ENCODE peak calls at places on chromosomes 13 and 19, in nine cellular contexts. One of them, this sample, is unnamed.

GRCh38 chr13:35994131-35994966 is 136.8 kb downstream of the DCLK1 start:
- DNase-seq in effector memory CD4-positive, alpha-beta T cell: no peak
- DNase-seq in stomach: no peak
- DNase-seq in tibial nerve: no peak
- DNase-seq in transverse colon: no peak
- DNase-seq in mesenchymal stem cell: no peak
- DNase-seq in neural progenitor cell: no peak
- DNase-seq in thoracic aorta: peak
- DNase-seq in left ventricle myocardium inferior: peak
- DNase-seq in this sample: peak

GRCh38 chr13:35474551-35474950 is 1.9 kb downstream of the MAB21L1 start:
- DNase-seq in effector memory CD4-positive, alpha-beta T cell: no peak
- DNase-seq in stomach: no peak
- DNase-seq in tibial nerve: peak
- DNase-seq in transverse colon: no peak
- DNase-seq in mesenchymal stem cell: no peak
- DNase-seq in neural progenitor cell: peak
- DNase-seq in thoracic aorta: no peak
- DNase-seq in left ventricle myocardium inferior: no peak
- DNase-seq in this sample: peak

GRCh38 chr19:23943411-23943810 is 28.7 kb downstream of the ZNF726 start:
- DNase-seq in effector memory CD4-positive, alpha-beta T cell: no peak
- DNase-seq in stomach: no peak
- DNase-seq in tibial nerve: no peak
- DNase-seq in transverse colon: no peak
- DNase-seq in mesenchymal stem cell: no peak
- DNase-seq in neural progenitor cell: no peak
- DNase-seq in thoracic aorta: no peak
- DNase-seq in left ventricle myocardium inferior: no peak
- DNase-seq in this sample: no peak

GRCh38 chr13:39462456-39462855 is 140.5 kb downstream of the LHFPL6 start:
- DNase-seq in effector memory CD4-positive, alpha-beta T cell: no peak
- DNase-seq in stomach: no peak
- DNase-seq in tibial nerve: no peak
- DNase-seq in transverse colon: no peak
- DNase-seq in mesenchymal stem cell: peak
- DNase-seq in neural progenitor cell: no peak
- DNase-seq in thoracic aorta: no peak
- DNase-seq in left ventricle myocardium inferior: no peak
- DNase-seq in this sample: no peak

GRCh38 chr19:4597975-4598671 is 38.6 kb upstream of the SEMA6B start:
- DNase-seq in effector memory CD4-positive, alpha-beta T cell: no peak
- DNase-seq in stomach: peak
- DNase-seq in tibial nerve: no peak
- DNase-seq in transverse colon: peak
- DNase-seq in mesenchymal stem cell: peak
- DNase-seq in neural progenitor cell: peak
- DNase-seq in thoracic aorta: no peak
- DNase-seq in left ventricle myocardium inferior: no peak
- DNase-seq in this sample: peak

GRCh38 chr13:75550159-75550567 is 572 bp downstream of the UCHL3 start:
- DNase-seq in effector memory CD4-positive, alpha-beta T cell: no peak
- DNase-seq in stomach: no peak
- DNase-seq in tibial nerve: no peak
- DNase-seq in transverse colon: peak
- DNase-seq in mesenchymal stem cell: peak
- DNase-seq in neural progenitor cell: peak
- DNase-seq in thoracic aorta: peak
- DNase-seq in left ventricle myocardium inferior: no peak
- DNase-seq in this sample: peak

GRCh38 chr13:27508802-27509201 is 58.4 kb upstream of the MTIF3 start:
- DNase-seq in effector memory CD4-positive, alpha-beta T cell: no peak
- DNase-seq in stomach: no peak
- DNase-seq in tibial nerve: no peak
- DNase-seq in transverse colon: no peak
- DNase-seq in mesenchymal stem cell: no peak
- DNase-seq in neural progenitor cell: no peak
- DNase-seq in thoracic aorta: no peak
- DNase-seq in left ventricle myocardium inferior: no peak
- DNase-seq in this sample: no peak

GRCh38 chr19:14061751-14062557 is at the start of gene PALM3:
- DNase-seq in effector memory CD4-positive, alpha-beta T cell: no peak
- DNase-seq in stomach: peak
- DNase-seq in tibial nerve: no peak
- DNase-seq in transverse colon: peak
- DNase-seq in mesenchymal stem cell: no peak
- DNase-seq in neural progenitor cell: no peak
- DNase-seq in thoracic aorta: no peak
- DNase-seq in left ventricle myocardium inferior: no peak
- DNase-seq in this sample: no peak

GRCh38 chr13:76667551-76667950 is 218.7 kb downstream of the KCTD12 start:
- DNase-seq in effector memory CD4-positive, alpha-beta T cell: no peak
- DNase-seq in stomach: no peak
- DNase-seq in tibial nerve: peak
- DNase-seq in transverse colon: no peak
- DNase-seq in mesenchymal stem cell: peak
- DNase-seq in neural progenitor cell: no peak
- DNase-seq in thoracic aorta: no peak
- DNase-seq in left ventricle myocardium inferior: no peak
- DNase-seq in this sample: peak

GRCh38 chr19:42254850-42255765 is at the start of gene ERF:
- DNase-seq in effector memory CD4-positive, alpha-beta T cell: peak
- DNase-seq in stomach: peak
- DNase-seq in tibial nerve: peak
- DNase-seq in transverse colon: peak
- DNase-seq in mesenchymal stem cell: peak
- DNase-seq in neural progenitor cell: peak
- DNase-seq in thoracic aorta: peak
- DNase-seq in left ventricle myocardium inferior: peak
- DNase-seq in this sample: peak

GRCh38 chr13:27921961-27922910 is 2.4 kb downstream of the PDX1 start:
- DNase-seq in effector memory CD4-positive, alpha-beta T cell: no peak
- DNase-seq in stomach: no peak
- DNase-seq in tibial nerve: no peak
- DNase-seq in transverse colon: no peak
- DNase-seq in mesenchymal stem cell: no peak
- DNase-seq in neural progenitor cell: peak
- DNase-seq in thoracic aorta: no peak
- DNase-seq in left ventricle myocardium inferior: no peak
- DNase-seq in this sample: no peak

GRCh38 chr19:20153281-20153680 is 13.7 kb upstream of the ZNF486 start:
- DNase-seq in effector memory CD4-positive, alpha-beta T cell: no peak
- DNase-seq in stomach: no peak
- DNase-seq in tibial nerve: no peak
- DNase-seq in transverse colon: no peak
- DNase-seq in mesenchymal stem cell: no peak
- DNase-seq in neural progenitor cell: no peak
- DNase-seq in thoracic aorta: no peak
- DNase-seq in left ventricle myocardium inferior: no peak
- DNase-seq in this sample: no peak

GRCh38 chr19:29673451-29674371 is 8.4 kb downstream of the PLEKHF1 start:
- DNase-seq in effector memory CD4-positive, alpha-beta T cell: no peak
- DNase-seq in stomach: no peak
- DNase-seq in tibial nerve: no peak
- DNase-seq in transverse colon: no peak
- DNase-seq in mesenchymal stem cell: no peak
- DNase-seq in neural progenitor cell: no peak
- DNase-seq in thoracic aorta: no peak
- DNase-seq in left ventricle myocardium inferior: no peak
- DNase-seq in this sample: no peak

GRCh38 chr13:57630661-57631606 is 610 bp upstream of the PCDH17 start:
- DNase-seq in effector memory CD4-positive, alpha-beta T cell: no peak
- DNase-seq in stomach: no peak
- DNase-seq in tibial nerve: no peak
- DNase-seq in transverse colon: no peak
- DNase-seq in mesenchymal stem cell: peak
- DNase-seq in neural progenitor cell: peak
- DNase-seq in thoracic aorta: no peak
- DNase-seq in left ventricle myocardium inferior: no peak
- DNase-seq in this sample: peak

GRCh38 chr13:45200701-45201230 is at the start of gene KCTD4:
- DNase-seq in effector memory CD4-positive, alpha-beta T cell: no peak
- DNase-seq in stomach: no peak
- DNase-seq in tibial nerve: no peak
- DNase-seq in transverse colon: no peak
- DNase-seq in mesenchymal stem cell: peak
- DNase-seq in neural progenitor cell: no peak
- DNase-seq in thoracic aorta: no peak
- DNase-seq in left ventricle myocardium inferior: no peak
- DNase-seq in this sample: peak

GRCh38 chr13:25675060-25675459 is 303.3 kb downstream of the ATP8A2 start:
- DNase-seq in effector memory CD4-positive, alpha-beta T cell: no peak
- DNase-seq in stomach: no peak
- DNase-seq in tibial nerve: no peak
- DNase-seq in transverse colon: no peak
- DNase-seq in mesenchymal stem cell: no peak
- DNase-seq in neural progenitor cell: no peak
- DNase-seq in thoracic aorta: no peak
- DNase-seq in left ventricle myocardium inferior: no peak
- DNase-seq in this sample: no peak

GRCh38 chr13:93227906-93228801 is 1.5 kb downstream of the GPC6 start:
- DNase-seq in effector memory CD4-positive, alpha-beta T cell: no peak
- DNase-seq in stomach: peak
- DNase-seq in tibial nerve: peak
- DNase-seq in transverse colon: peak
- DNase-seq in mesenchymal stem cell: peak
- DNase-seq in neural progenitor cell: peak
- DNase-seq in thoracic aorta: no peak
- DNase-seq in left ventricle myocardium inferior: peak
- DNase-seq in this sample: peak

GRCh38 chr13:51727634-51728274 is 76.2 kb downstream of the DHRS12 start:
- DNase-seq in effector memory CD4-positive, alpha-beta T cell: no peak
- DNase-seq in stomach: no peak
- DNase-seq in tibial nerve: no peak
- DNase-seq in transverse colon: no peak
- DNase-seq in mesenchymal stem cell: no peak
- DNase-seq in neural progenitor cell: no peak
- DNase-seq in thoracic aorta: no peak
- DNase-seq in left ventricle myocardium inferior: no peak
- DNase-seq in this sample: no peak

DNA sequence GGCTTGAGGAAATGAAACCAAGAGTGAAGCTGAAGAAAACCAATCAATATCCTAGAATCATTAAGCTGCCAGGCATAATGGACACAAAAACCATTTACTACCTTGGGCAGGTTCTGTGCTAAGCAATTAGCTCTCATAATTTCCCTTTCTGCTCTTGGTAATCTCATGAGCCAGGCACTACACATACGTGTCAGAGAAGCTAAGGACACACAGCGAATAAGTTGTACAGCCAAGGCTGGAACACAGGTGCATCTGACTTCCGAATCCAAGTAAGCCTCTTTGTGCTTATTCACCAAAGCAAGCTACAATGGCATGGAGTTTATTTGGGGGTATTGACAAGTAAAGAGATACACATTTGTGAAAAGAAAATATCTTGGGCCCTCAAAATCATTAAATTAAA is 1343.9 kb upstream of the MIR17HG start:
- DNase-seq in effector memory CD4-positive, alpha-beta T cell: no peak
- DNase-seq in stomach: no peak
- DNase-seq in tibial nerve: no peak
- DNase-seq in transverse colon: no peak
- DNase-seq in mesenchymal stem cell: no peak
- DNase-seq in neural progenitor cell: no peak
- DNase-seq in thoracic aorta: no peak
- DNase-seq in left ventricle myocardium inferior: no peak
- DNase-seq in this sample: no peak
- H3K4me3 ChIP-seq in effector memory CD4-positive, alpha-beta T cell: no peak
- H3K4me3 ChIP-seq in stomach: no peak
- H3K4me3 ChIP-seq in tibial nerve: no peak
- H3K4me3 ChIP-seq in transverse colon: no peak
- H3K4me3 ChIP-seq in mesenchymal stem cell: no peak
- H3K4me3 ChIP-seq in neural progenitor cell: no peak
- H3K4me3 ChIP-seq in thoracic aorta: no peak
- H3K4me3 ChIP-seq in left ventricle myocardium inferior: no peak
- H3K4me3 ChIP-seq in this sample: no peak

DNA sequence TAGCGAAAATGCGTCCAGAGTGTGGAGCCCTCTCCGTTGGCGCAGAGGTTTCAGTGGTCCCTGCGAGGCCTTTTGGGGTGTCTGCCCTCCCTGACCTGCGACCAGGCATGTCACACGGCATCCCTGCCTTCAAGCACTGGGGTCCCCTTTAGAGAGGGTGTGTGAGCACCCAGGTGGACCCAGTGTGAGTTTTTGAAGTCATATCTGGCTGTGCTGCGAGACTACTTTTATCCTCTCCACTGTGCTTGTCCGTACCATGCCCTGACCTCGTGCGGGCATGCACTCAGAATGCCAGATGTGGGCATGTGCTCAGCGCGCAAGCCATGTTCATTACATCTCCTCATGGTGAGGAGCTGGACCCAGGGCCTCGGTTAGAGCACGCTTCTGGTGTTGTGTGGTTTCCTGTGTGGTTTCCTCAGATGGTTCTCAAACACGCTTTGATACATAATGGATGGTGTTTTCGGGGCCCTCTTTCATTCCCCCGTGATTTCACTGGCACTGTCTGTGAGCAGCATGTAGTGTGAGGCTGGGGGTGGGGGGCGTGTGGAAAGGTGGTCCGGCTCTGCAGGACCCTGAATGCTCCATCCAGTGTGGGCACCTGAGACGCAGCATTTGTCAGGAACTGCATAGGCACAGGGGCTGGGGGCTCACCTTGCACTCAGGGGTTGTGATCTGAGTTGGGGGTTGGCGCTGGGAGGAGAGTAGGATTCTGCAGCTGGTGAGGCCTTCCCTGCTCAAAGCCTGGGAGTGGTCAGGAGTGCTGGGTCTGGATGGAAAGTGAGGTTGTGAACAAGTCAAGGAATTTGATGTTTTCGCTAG is 2.3 kb downstream of the TFDP1 start:
- DNase-seq in effector memory CD4-positive, alpha-beta T cell: no peak
- DNase-seq in stomach: peak
- DNase-seq in tibial nerve: no peak
- DNase-seq in transverse colon: peak
- DNase-seq in mesenchymal stem cell: no peak
- DNase-seq in neural progenitor cell: no peak
- DNase-seq in thoracic aorta: no peak
- DNase-seq in left ventricle myocardium inferior: no peak
- DNase-seq in this sample: no peak
- H3K4me3 ChIP-seq in effector memory CD4-positive, alpha-beta T cell: no peak
- H3K4me3 ChIP-seq in stomach: peak
- H3K4me3 ChIP-seq in tibial nerve: no peak
- H3K4me3 ChIP-seq in transverse colon: no peak
- H3K4me3 ChIP-seq in mesenchymal stem cell: no peak
- H3K4me3 ChIP-seq in neural progenitor cell: no peak
- H3K4me3 ChIP-seq in thoracic aorta: no peak
- H3K4me3 ChIP-seq in left ventricle myocardium inferior: no peak
- H3K4me3 ChIP-seq in this sample: no peak

GRCh38 chr19:28140201-28140600 is 1072.8 kb downstream of the UQCRFS1 start:
- DNase-seq in effector memory CD4-positive, alpha-beta T cell: no peak
- DNase-seq in stomach: no peak
- DNase-seq in tibial nerve: no peak
- DNase-seq in transverse colon: no peak
- DNase-seq in mesenchymal stem cell: no peak
- DNase-seq in neural progenitor cell: no peak
- DNase-seq in thoracic aorta: no peak
- DNase-seq in left ventricle myocardium inferior: no peak
- DNase-seq in this sample: no peak
- H3K4me3 ChIP-seq in effector memory CD4-positive, alpha-beta T cell: no peak
- H3K4me3 ChIP-seq in stomach: no peak
- H3K4me3 ChIP-seq in tibial nerve: no peak
- H3K4me3 ChIP-seq in transverse colon: no peak
- H3K4me3 ChIP-seq in mesenchymal stem cell: no peak
- H3K4me3 ChIP-seq in neural progenitor cell: no peak
- H3K4me3 ChIP-seq in thoracic aorta: no peak
- H3K4me3 ChIP-seq in left ventricle myocardium inferior: no peak
- H3K4me3 ChIP-seq in this sample: no peak

GRCh38 chr19:48512504-48513288 is 1.1 kb upstream of the LMTK3 start:
- DNase-seq in effector memory CD4-positive, alpha-beta T cell: no peak
- DNase-seq in stomach: no peak
- DNase-seq in tibial nerve: no peak
- DNase-seq in transverse colon: no peak
- DNase-seq in mesenchymal stem cell: no peak
- DNase-seq in neural progenitor cell: peak
- DNase-seq in thoracic aorta: no peak
- DNase-seq in left ventricle myocardium inferior: no peak
- DNase-seq in this sample: no peak
- H3K4me3 ChIP-seq in effector memory CD4-positive, alpha-beta T cell: peak
- H3K4me3 ChIP-seq in stomach: peak
- H3K4me3 ChIP-seq in tibial nerve: no peak
- H3K4me3 ChIP-seq in transverse colon: no peak
- H3K4me3 ChIP-seq in mesenchymal stem cell: no peak
- H3K4me3 ChIP-seq in neural progenitor cell: peak
- H3K4me3 ChIP-seq in thoracic aorta: peak
- H3K4me3 ChIP-seq in left ventricle myocardium inferior: peak
- H3K4me3 ChIP-seq in this sample: no peak

This sample was measured in foreskin fibroblast.